ENCODE peak calls at places on chromosomes 6 and 20, in five cellular contexts. One of them, this sample, is unnamed.

GRCh38 chr20:37229300-37229699 is 32.3 kb downstream of the GHRH start:
- DNase-seq in mucosa of descending colon: no peak
- DNase-seq in non-pigmented ciliary epithelial cell: no peak
- DNase-seq in stimulated activated naive CD4-positive, alpha-beta T cell treated with Interleukin-2 at 50 U/mL for 16 hours: no peak
- DNase-seq in NCI-H748 treated with DMSO at 0.1 percent for 48 hours: no peak
- DNase-seq in this sample: no peak

GRCh38 chr20:61042501-61043385 is 209.3 kb upstream of the CDH4 start:
- DNase-seq in mucosa of descending colon: no peak
- DNase-seq in non-pigmented ciliary epithelial cell: no peak
- DNase-seq in stimulated activated naive CD4-positive, alpha-beta T cell treated with Interleukin-2 at 50 U/mL for 16 hours: no peak
- DNase-seq in NCI-H748 treated with DMSO at 0.1 percent for 48 hours: no peak
- DNase-seq in this sample: no peak

GRCh38 chr6:169230322-169230665 is 23.4 kb downstream of the THBS2 start:
- DNase-seq in mucosa of descending colon: no peak
- DNase-seq in non-pigmented ciliary epithelial cell: no peak
- DNase-seq in stimulated activated naive CD4-positive, alpha-beta T cell treated with Interleukin-2 at 50 U/mL for 16 hours: no peak
- DNase-seq in NCI-H748 treated with DMSO at 0.1 percent for 48 hours: no peak
- DNase-seq in this sample: no peak

GRCh38 chr6:41622210-41622990 is 15.9 kb upstream of the MDFI start:
- DNase-seq in mucosa of descending colon: no peak
- DNase-seq in non-pigmented ciliary epithelial cell: no peak
- DNase-seq in stimulated activated naive CD4-positive, alpha-beta T cell treated with Interleukin-2 at 50 U/mL for 16 hours: no peak
- DNase-seq in NCI-H748 treated with DMSO at 0.1 percent for 48 hours: no peak
- DNase-seq in this sample: no peak

GRCh38 chr6:89963391-89963790 is 69.1 kb downstream of the GJA10 start:
- DNase-seq in mucosa of descending colon: no peak
- DNase-seq in non-pigmented ciliary epithelial cell: no peak
- DNase-seq in stimulated activated naive CD4-positive, alpha-beta T cell treated with Interleukin-2 at 50 U/mL for 16 hours: no peak
- DNase-seq in NCI-H748 treated with DMSO at 0.1 percent for 48 hours: no peak
- DNase-seq in this sample: no peak

GRCh38 chr6:75203721-75204120 is 2.1 kb downstream of the COL12A1 start:
- DNase-seq in mucosa of descending colon: no peak
- DNase-seq in non-pigmented ciliary epithelial cell: no peak
- DNase-seq in stimulated activated naive CD4-positive, alpha-beta T cell treated with Interleukin-2 at 50 U/mL for 16 hours: no peak
- DNase-seq in NCI-H748 treated with DMSO at 0.1 percent for 48 hours: no peak
- DNase-seq in this sample: no peak

GRCh38 chr6:82033631-82034211 is 213.8 kb downstream of the IBTK start:
- DNase-seq in mucosa of descending colon: no peak
- DNase-seq in non-pigmented ciliary epithelial cell: no peak
- DNase-seq in stimulated activated naive CD4-positive, alpha-beta T cell treated with Interleukin-2 at 50 U/mL for 16 hours: no peak
- DNase-seq in NCI-H748 treated with DMSO at 0.1 percent for 48 hours: no peak
- DNase-seq in this sample: no peak

GRCh38 chr6:12748815-12749521 is 32.4 kb downstream of the PHACTR1 start:
- DNase-seq in mucosa of descending colon: peak; percentile 25
- DNase-seq in non-pigmented ciliary epithelial cell: no peak
- DNase-seq in stimulated activated naive CD4-positive, alpha-beta T cell treated with Interleukin-2 at 50 U/mL for 16 hours: no peak
- DNase-seq in NCI-H748 treated with DMSO at 0.1 percent for 48 hours: no peak
- DNase-seq in this sample: peak; percentile 34

GRCh38 chr20:46356195-46357029 is 48.1 kb upstream of the CDH22 start:
- DNase-seq in mucosa of descending colon: no peak
- DNase-seq in non-pigmented ciliary epithelial cell: no peak
- DNase-seq in stimulated activated naive CD4-positive, alpha-beta T cell treated with Interleukin-2 at 50 U/mL for 16 hours: no peak
- DNase-seq in NCI-H748 treated with DMSO at 0.1 percent for 48 hours: no peak
- DNase-seq in this sample: no peak

GRCh38 chr6:167676000-167676665 is 150.6 kb upstream of the AFDN start:
- DNase-seq in mucosa of descending colon: peak; percentile 72
- DNase-seq in non-pigmented ciliary epithelial cell: no peak
- DNase-seq in stimulated activated naive CD4-positive, alpha-beta T cell treated with Interleukin-2 at 50 U/mL for 16 hours: no peak
- DNase-seq in NCI-H748 treated with DMSO at 0.1 percent for 48 hours: no peak
- DNase-seq in this sample: peak; percentile 89

GRCh38 chr20:13515291-13515690 is 123.4 kb downstream of the TASP1 start:
- DNase-seq in mucosa of descending colon: no peak
- DNase-seq in non-pigmented ciliary epithelial cell: no peak
- DNase-seq in stimulated activated naive CD4-positive, alpha-beta T cell treated with Interleukin-2 at 50 U/mL for 16 hours: no peak
- DNase-seq in NCI-H748 treated with DMSO at 0.1 percent for 48 hours: no peak
- DNase-seq in this sample: no peak

GRCh38 chr6:150527100-150527499 is 72.6 kb upstream of the PLEKHG1 start:
- DNase-seq in mucosa of descending colon: no peak
- DNase-seq in non-pigmented ciliary epithelial cell: no peak
- DNase-seq in stimulated activated naive CD4-positive, alpha-beta T cell treated with Interleukin-2 at 50 U/mL for 16 hours: no peak
- DNase-seq in NCI-H748 treated with DMSO at 0.1 percent for 48 hours: no peak
- DNase-seq in this sample: no peak

GRCh38 chr6:157535354-157536217 is 154.6 kb downstream of the ZDHHC14 start:
- DNase-seq in mucosa of descending colon: no peak
- DNase-seq in non-pigmented ciliary epithelial cell: peak; percentile 30
- DNase-seq in stimulated activated naive CD4-positive, alpha-beta T cell treated with Interleukin-2 at 50 U/mL for 16 hours: no peak
- DNase-seq in NCI-H748 treated with DMSO at 0.1 percent for 48 hours: no peak
- DNase-seq in this sample: no peak

GRCh38 chr20:39850236-39850635 is 838.8 kb downstream of the MAFB start:
- DNase-seq in mucosa of descending colon: no peak
- DNase-seq in non-pigmented ciliary epithelial cell: no peak
- DNase-seq in stimulated activated naive CD4-positive, alpha-beta T cell treated with Interleukin-2 at 50 U/mL for 16 hours: no peak
- DNase-seq in NCI-H748 treated with DMSO at 0.1 percent for 48 hours: no peak
- DNase-seq in this sample: no peak

GRCh38 chr6:147759088-147759487 is 250.6 kb downstream of the SAMD5 start:
- DNase-seq in mucosa of descending colon: no peak
- DNase-seq in non-pigmented ciliary epithelial cell: no peak
- DNase-seq in stimulated activated naive CD4-positive, alpha-beta T cell treated with Interleukin-2 at 50 U/mL for 16 hours: no peak
- DNase-seq in NCI-H748 treated with DMSO at 0.1 percent for 48 hours: no peak
- DNase-seq in this sample: no peak

GRCh38 chr6:159169193-159169555 is at the start of gene FNDC1:
- DNase-seq in mucosa of descending colon: no peak
- DNase-seq in non-pigmented ciliary epithelial cell: no peak
- DNase-seq in stimulated activated naive CD4-positive, alpha-beta T cell treated with Interleukin-2 at 50 U/mL for 16 hours: peak; percentile 42
- DNase-seq in NCI-H748 treated with DMSO at 0.1 percent for 48 hours: no peak
- DNase-seq in this sample: no peak

GRCh38 chr6:35496851-35497570 is at the start of gene TEAD3:
- DNase-seq in mucosa of descending colon: peak; percentile 78
- DNase-seq in non-pigmented ciliary epithelial cell: no peak
- DNase-seq in stimulated activated naive CD4-positive, alpha-beta T cell treated with Interleukin-2 at 50 U/mL for 16 hours: peak; percentile 51
- DNase-seq in NCI-H748 treated with DMSO at 0.1 percent for 48 hours: no peak
- DNase-seq in this sample: peak; percentile 71

GRCh38 chr6:142756215-142756630 is 188.8 kb downstream of the HIVEP2 start:
- DNase-seq in mucosa of descending colon: no peak
- DNase-seq in non-pigmented ciliary epithelial cell: no peak
- DNase-seq in stimulated activated naive CD4-positive, alpha-beta T cell treated with Interleukin-2 at 50 U/mL for 16 hours: no peak
- DNase-seq in NCI-H748 treated with DMSO at 0.1 percent for 48 hours: no peak
- DNase-seq in this sample: no peak

GRCh38 chr6:79584332-79584731 is 46.8 kb upstream of the SH3BGRL2 start:
- DNase-seq in mucosa of descending colon: no peak
- DNase-seq in non-pigmented ciliary epithelial cell: no peak
- DNase-seq in stimulated activated naive CD4-positive, alpha-beta T cell treated with Interleukin-2 at 50 U/mL for 16 hours: no peak
- DNase-seq in NCI-H748 treated with DMSO at 0.1 percent for 48 hours: no peak
- DNase-seq in this sample: no peak

GRCh38 chr6:31086788-31087440 is 25.5 kb downstream of the C6orf15 start:
- DNase-seq in mucosa of descending colon: no peak
- DNase-seq in non-pigmented ciliary epithelial cell: peak; percentile 73
- DNase-seq in stimulated activated naive CD4-positive, alpha-beta T cell treated with Interleukin-2 at 50 U/mL for 16 hours: no peak
- DNase-seq in NCI-H748 treated with DMSO at 0.1 percent for 48 hours: no peak
- DNase-seq in this sample: no peak

This sample was measured in Peyer's patch.